ENCODE peak calls at places on chromosomes 16 and 17, in six cellular contexts. J, V, C, F, L and X are unnamed samples.

GRCh38 chr16:77896357-77896972 is 108.1 kb downstream of the VAT1L start:
- DNase-seq in J (no peak), V (no peak), C (peak; percentile 11), F (no peak), L (peak; percentile 13), X (no peak)

GRCh38 chr17:12666718-12667117 is 1.0 kb downstream of the MYOCD start:
- DNase-seq in J (no peak), V (no peak), C (no peak), F (no peak), L (no peak), X (no peak)

GRCh38 chr16:25628766-25629165 is 63.0 kb upstream of the HS3ST4 start:
- DNase-seq in J (no peak), V (no peak), C (no peak), F (no peak), L (no peak), X (no peak)

GRCh38 chr16:51391798-51392511 is 240.9 kb upstream of the SALL1 start:
- DNase-seq in J (no peak), V (no peak), C (no peak), F (no peak), L (peak; percentile 78), X (no peak)

GRCh38 chr16:81313731-81314602 is 795 bp upstream of the GAN start:
- DNase-seq in J (no peak), V (no peak), C (peak; percentile 64), F (no peak), L (peak; percentile 65), X (no peak)

GRCh38 chr16:68779891-68780290 is 42.8 kb downstream of the CDH1 start:
- DNase-seq in J (no peak), V (no peak), C (no peak), F (no peak), L (no peak), X (no peak)

GRCh38 chr16:54533856-54534490 is 247.4 kb upstream of the IRX3 start:
- DNase-seq in J (no peak), V (no peak), C (no peak), F (no peak), L (no peak), X (no peak)

GRCh38 chr16:77219437-77219836 is 20.2 kb downstream of the SYCE1L start:
- DNase-seq in J (no peak), V (no peak), C (no peak), F (no peak), L (no peak), X (no peak)

GRCh38 chr17:50053654-50053960 is 2.3 kb upstream of the ITGA3 start:
- DNase-seq in J (no peak), V (no peak), C (no peak), F (no peak), L (no peak), X (no peak)

GRCh38 chr16:892006-892405 is 78.8 kb downstream of the LMF1 start:
- DNase-seq in J (no peak), V (no peak), C (no peak), F (no peak), L (no peak), X (no peak)

GRCh38 chr17:82226170-82226808 is 2.6 kb upstream of the SLC16A3 start:
- DNase-seq in J (no peak), V (no peak), C (no peak), F (no peak), L (no peak), X (peak; percentile 69)

GRCh38 chr16:2471016-2471652 is at the start of gene NTN3:
- DNase-seq in J (no peak), V (peak; percentile 55), C (no peak), F (no peak), L (peak; percentile 88), X (no peak)

GRCh38 chr16:2470603-2471015 is 488 bp upstream of the NTN3 start:
- DNase-seq in J (no peak), V (no peak), C (no peak), F (no peak), L (no peak), X (no peak)

GRCh38 chr16:2472488-2472864 is 1.4 kb downstream of the NTN3 start:
- DNase-seq in J (no peak), V (no peak), C (no peak), F (no peak), L (no peak), X (no peak)

GRCh38 chr16:2472885-2473284 is 1.8 kb downstream of the NTN3 start:
- DNase-seq in J (no peak), V (no peak), C (no peak), F (no peak), L (no peak), X (no peak)

DNA sequence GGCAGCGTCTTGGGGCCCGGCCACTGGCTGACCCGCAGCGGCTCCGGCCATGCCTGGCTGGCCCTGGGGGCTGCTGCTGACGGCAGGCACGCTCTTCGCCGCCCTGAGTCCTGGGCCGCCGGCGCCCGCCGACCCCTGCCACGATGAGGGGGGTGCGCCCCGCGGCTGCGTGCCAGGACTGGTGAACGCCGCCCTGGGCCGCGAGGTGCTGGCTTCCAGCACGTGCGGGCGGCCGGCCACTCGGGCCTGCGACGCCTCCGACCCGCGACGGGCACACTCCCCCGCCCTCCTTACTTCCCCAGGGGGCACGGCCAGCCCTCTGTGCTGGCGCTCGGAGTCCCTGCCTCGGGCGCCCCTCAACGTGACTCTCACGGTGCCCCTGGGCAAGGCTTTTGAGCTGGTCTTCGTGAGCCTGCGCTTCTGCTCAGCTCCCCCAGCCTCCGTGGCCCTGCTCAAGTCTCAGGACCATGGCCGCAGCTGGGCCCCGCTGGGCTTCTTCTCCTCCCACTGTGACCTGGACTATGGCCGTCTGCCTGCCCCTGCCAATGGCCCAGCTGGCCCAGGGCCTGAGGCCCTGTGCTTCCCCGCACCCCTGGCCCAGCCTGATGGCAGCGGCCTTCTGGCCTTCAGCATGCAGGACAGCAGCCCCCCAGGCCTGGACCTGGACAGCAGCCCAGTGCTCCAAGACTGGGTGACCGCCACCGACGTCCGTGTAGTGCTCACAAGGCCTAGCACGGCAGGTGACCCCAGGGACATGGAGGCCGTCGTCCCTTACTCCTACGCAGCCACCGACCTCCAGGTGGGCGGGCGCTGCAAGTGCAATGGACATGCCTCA is 773 bp downstream of the NTN3 start:
- DNase-seq in J (no peak), V (no peak), C (no peak), F (no peak), L (peak; percentile 50), X (no peak)
- H3K27ac ChIP-seq in J (peak overlapping the region; percentile 22), V (no peak overlapping the region), C (no peak overlapping the region), F (no peak overlapping the region), L (no peak overlapping the region), X (no peak overlapping the region)

DNA sequence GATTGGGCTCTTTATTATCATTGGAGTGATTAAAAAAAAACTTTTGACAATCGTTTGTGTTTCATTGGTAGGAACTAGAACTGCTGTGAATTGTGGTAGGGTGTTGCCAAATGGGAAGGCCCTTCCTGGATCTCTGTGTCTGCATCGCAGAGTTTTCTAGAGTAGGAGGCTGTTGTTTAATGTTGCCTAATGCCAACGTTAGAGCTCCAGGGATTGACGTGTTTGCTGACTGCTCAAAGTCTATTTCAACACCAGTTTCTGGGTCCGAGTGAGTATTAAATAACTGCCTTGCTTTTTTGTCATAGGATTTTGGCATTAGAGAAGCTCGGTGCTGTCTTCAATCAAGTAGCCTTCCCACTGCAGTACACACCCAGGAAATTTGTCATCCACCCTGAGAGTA is 40.0 kb downstream of the SF3B3 start:
- DNase-seq in J (no peak), V (no peak), C (no peak), F (no peak), L (no peak), X (no peak)
- H3K27ac ChIP-seq in J (no peak overlapping the region), V (no peak overlapping the region), C (no peak overlapping the region), F (no peak overlapping the region), L (no peak overlapping the region), X (no peak overlapping the region)

GRCh38 chr17:69473801-69474170 is 59.3 kb downstream of the MAP2K6 start:
- DNase-seq in J (no peak), V (no peak), C (peak; percentile 74), F (no peak), L (no peak), X (no peak)
- H3K27ac ChIP-seq in J (no peak overlapping the region), V (no peak overlapping the region), C (peak overlapping the region; percentile 47), F (peak overlapping the region; percentile 28), L (peak overlapping the region; percentile 72), X (no peak overlapping the region)

GRCh38 chr17:40326014-40326831 is 17.2 kb downstream of the RARA start:
- DNase-seq in J (no peak), V (no peak), C (no peak), F (no peak), L (no peak), X (no peak)

GRCh38 chr17:40328386-40328766 is 19.4 kb downstream of the RARA start:
- DNase-seq in J (no peak), V (no peak), C (no peak), F (no peak), L (no peak), X (no peak)

GRCh38 chr17:40327735-40328385 is 18.9 kb downstream of the RARA start:
- DNase-seq in J (no peak), V (no peak), C (no peak), F (peak; percentile 81), L (no peak), X (no peak)

GRCh38 chr17:40326832-40327199 is 17.8 kb downstream of the RARA start:
- DNase-seq in J (no peak), V (no peak), C (no peak), F (no peak), L (no peak), X (no peak)

GRCh38 chr17:40327244-40327666 is 18.3 kb downstream of the RARA start:
- DNase-seq in J (no peak), V (no peak), C (no peak), F (no peak), L (no peak), X (no peak)
- H3K27ac ChIP-seq in J (no peak overlapping the region), V (peak overlapping the region; percentile 91), C (no peak overlapping the region), F (peak overlapping the region; percentile 93), L (no peak overlapping the region), X (peak overlapping the region; percentile 85)

GRCh38 chr17:42989146-42989545 is 8.8 kb downstream of the RUNDC1 start:
- DNase-seq in J (no peak), V (no peak), C (no peak), F (no peak), L (no peak), X (no peak)
- H3K27ac ChIP-seq in J (no peak overlapping the region), V (no peak overlapping the region), C (no peak overlapping the region), F (no peak overlapping the region), L (no peak overlapping the region), X (no peak overlapping the region)

DNA sequence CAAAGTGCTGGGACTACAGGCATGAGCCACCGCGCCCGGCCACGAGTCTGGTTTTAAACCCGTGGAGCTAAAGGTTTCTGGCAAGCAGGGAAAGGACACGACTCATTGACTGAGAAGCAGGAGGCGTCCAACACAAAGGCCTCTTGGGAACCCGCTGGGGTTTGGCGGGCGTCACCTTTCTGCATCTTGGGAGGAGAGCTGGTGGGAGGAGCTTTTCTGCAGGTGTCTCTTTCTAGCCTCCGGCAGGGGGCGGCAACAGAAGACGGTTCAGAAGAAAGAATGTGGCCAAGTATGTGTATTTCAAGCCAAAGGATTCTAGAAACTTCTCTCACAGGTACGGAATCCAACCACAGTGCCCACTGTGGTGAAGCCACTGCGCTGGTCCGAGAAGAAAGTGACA is 97.4 kb downstream of the MRM3 start:
- DNase-seq in J (peak; percentile 89), V (peak; percentile 37), C (peak; percentile 93), F (peak; percentile 86), L (peak; percentile 93), X (peak; percentile 85)
- H3K27ac ChIP-seq in J (peak overlapping the region; percentile 42), V (no peak overlapping the region), C (peak overlapping the region; percentile 72), F (peak overlapping the region; percentile 80), L (no peak overlapping the region), X (peak overlapping the region; percentile 82)

DNA sequence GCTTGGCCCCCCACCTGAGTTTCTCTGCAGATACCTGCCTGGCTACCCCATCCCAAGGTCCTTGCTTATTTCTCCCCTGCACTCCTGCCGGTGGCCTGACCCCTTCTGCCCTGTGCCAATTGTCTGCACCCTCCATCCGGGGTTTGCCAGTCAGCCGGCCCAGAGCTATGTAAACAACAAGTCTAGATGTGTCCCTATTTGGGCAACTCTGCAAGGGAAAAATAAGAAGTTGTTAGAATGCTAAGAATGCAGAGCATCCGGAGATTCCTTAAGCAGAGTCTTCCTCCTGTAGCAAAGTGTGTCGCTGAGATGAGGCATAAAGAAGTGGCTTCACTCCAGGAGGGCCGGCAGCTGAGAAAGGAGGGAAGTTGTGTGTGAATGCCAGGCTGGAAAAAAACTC is 46.6 kb downstream of the RGS9 start:
- DNase-seq in J (no peak), V (no peak), C (peak; percentile 68), F (no peak), L (peak; percentile 76), X (no peak)
- H3K27ac ChIP-seq in J (no peak overlapping the region), V (no peak overlapping the region), C (no peak overlapping the region), F (peak overlapping the region; percentile 78), L (no peak overlapping the region), X (no peak overlapping the region)